ENCODE peak calls at places on chromosomes 7 and 10, in eight cellular contexts. K is SK-N-SH, G is M059J, U is adrenal gland, L is head of caudate nucleus, M is progenitor cell of endocrine pancreas, B is heart right ventricle, F is activated T-cell treated with anti-CD3 and anti-CD28 coated beads for 1 hour. S is an unnamed sample.

GRCh38 chr10:77111611-77112550 is 525.7 kb downstream of the KCNMA1 start:
- DNase-seq in K (peak; percentile 76), G (peak; percentile 83), U (no peak), L (no peak), M (no peak), B (no peak), F (no peak), S (peak; percentile 12)

GRCh38 chr10:110867807-110868465 is 3.8 kb upstream of the PDCD4 start:
- DNase-seq in K (no peak), G (no peak), U (no peak), L (no peak), M (no peak), B (no peak), F (no peak), S (no peak)

GRCh38 chr7:147251924-147252323 is 1135.3 kb downstream of the CNTNAP2 start:
- DNase-seq in K (no peak), G (no peak), U (no peak), L (no peak), M (no peak), B (no peak), F (no peak), S (no peak)

GRCh38 chr7:69608878-69609277 is 10.6 kb downstream of the AUTS2 start:
- DNase-seq in K (no peak), G (no peak), U (no peak), L (no peak), M (no peak), B (no peak), F (no peak), S (no peak)

GRCh38 chr7:6238309-6238925 is 34.0 kb downstream of the CYTH3 start:
- DNase-seq in K (no peak), G (no peak), U (no peak), L (no peak), M (no peak), B (no peak), F (no peak), S (no peak)

GRCh38 chr7:131011437-131011752 is 277.4 kb upstream of the KLF14 start:
- DNase-seq in K (no peak), G (no peak), U (peak; percentile 35), L (peak; percentile 52), M (no peak), B (peak; percentile 25), F (no peak), S (no peak)

GRCh38 chr7:151372612-151373265 is 31.1 kb downstream of the NUB1 start:
- DNase-seq in K (peak; percentile 51), G (no peak), U (no peak), L (no peak), M (no peak), B (no peak), F (no peak), S (no peak)

GRCh38 chr7:77727936-77728701 is 31.9 kb downstream of the RSBN1L start:
- DNase-seq in K (peak; percentile 51), G (peak; percentile 63), U (no peak), L (no peak), M (no peak), B (no peak), F (no peak), S (peak; percentile 25)

GRCh38 chr7:14988941-14989340 is 86.4 kb upstream of the DGKB start:
- DNase-seq in K (peak; percentile 44), G (no peak), U (no peak), L (no peak), M (no peak), B (no peak), F (no peak), S (no peak)

GRCh38 chr7:70210200-70210960 is 612.1 kb downstream of the AUTS2 start:
- DNase-seq in K (peak; percentile 46), G (no peak), U (no peak), L (no peak), M (no peak), B (no peak), F (no peak), S (no peak)

GRCh38 chr7:7146837-7147236 is 35.5 kb upstream of the C1GALT1 start:
- DNase-seq in K (no peak), G (no peak), U (no peak), L (no peak), M (no peak), B (no peak), F (no peak), S (no peak)

GRCh38 chr7:117873056-117873932 is at the start of gene CTTNBP2:
- DNase-seq in K (peak; percentile 75), G (peak; percentile 31), U (peak; percentile 52), L (peak; percentile 84), M (peak; percentile 51), B (peak; percentile 57), F (no peak), S (no peak)